ENCODE peak calls at places on chromosomes 11 and 22, in four cellular contexts. G is lower leg skin, N is A549, T is HCT116. Z is an unnamed sample.

GRCh38 chr11:75827562-75827961 is 12.6 kb downstream of the UVRAG start:
- DNase-seq in G (no peak), N (no peak), T (no peak), Z (no peak)

GRCh38 chr11:125123947-125124633 is 12.7 kb upstream of the TMEM218 start:
- DNase-seq in G (peak), N (peak), T (peak), Z (peak)

GRCh38 chr11:103035656-103036434 is 56.1 kb downstream of the DCUN1D5 start:
- DNase-seq in G (peak), N (peak), T (peak), Z (peak)

GRCh38 chr22:17171313-17172171 is 12.5 kb upstream of the HDHD5 start:
- DNase-seq in G (peak), N (peak), T (peak), Z (peak)

GRCh38 chr11:127035812-127036211 is 35.2 kb upstream of the KIRREL3 start:
- DNase-seq in G (no peak), N (no peak), T (no peak), Z (no peak)

GRCh38 chr22:25051983-25052710 is 99.6 kb downstream of the KIAA1671 start:
- DNase-seq in G (no peak), N (no peak), T (no peak), Z (no peak)

GRCh38 chr11:85845052-85845631 is 10.0 kb upstream of the CCDC83 start:
- DNase-seq in G (no peak), N (no peak), T (no peak), Z (no peak)

GRCh38 chr11:101436511-101437142 is 147.2 kb downstream of the TRPC6 start:
- DNase-seq in G (no peak), N (peak), T (peak), Z (no peak)

GRCh38 chr11:82865841-82866240 is 34.4 kb downstream of the PRCP start:
- DNase-seq in G (no peak), N (no peak), T (no peak), Z (peak)

GRCh38 chr11:94151903-94152677 is 23.4 kb downstream of the PANX1 start:
- DNase-seq in G (peak), N (peak), T (peak), Z (no peak)

GRCh38 chr11:1574256-1575242 is 2.5 kb upstream of the DUSP8 start:
- DNase-seq in G (no peak), N (peak), T (no peak), Z (peak)

GRCh38 chr11:113204280-113204679 is 110.1 kb upstream of the TTC12 start:
- DNase-seq in G (no peak), N (no peak), T (no peak), Z (no peak)

GRCh38 chr11:65611028-65611757 is 2.8 kb downstream of the MAP3K11 start:
- DNase-seq in G (peak), N (no peak), T (no peak), Z (no peak)

GRCh38 chr11:65611758-65612603 is 2.0 kb downstream of the MAP3K11 start:
- DNase-seq in G (no peak), N (no peak), T (no peak), Z (no peak)

GRCh38 chr11:65607614-65608426 is 6.2 kb downstream of the MAP3K11 start:
- DNase-seq in G (no peak), N (no peak), T (no peak), Z (no peak)

GRCh38 chr11:65609236-65609635 is 4.8 kb downstream of the MAP3K11 start:
- DNase-seq in G (no peak), N (no peak), T (no peak), Z (no peak)

DNA sequence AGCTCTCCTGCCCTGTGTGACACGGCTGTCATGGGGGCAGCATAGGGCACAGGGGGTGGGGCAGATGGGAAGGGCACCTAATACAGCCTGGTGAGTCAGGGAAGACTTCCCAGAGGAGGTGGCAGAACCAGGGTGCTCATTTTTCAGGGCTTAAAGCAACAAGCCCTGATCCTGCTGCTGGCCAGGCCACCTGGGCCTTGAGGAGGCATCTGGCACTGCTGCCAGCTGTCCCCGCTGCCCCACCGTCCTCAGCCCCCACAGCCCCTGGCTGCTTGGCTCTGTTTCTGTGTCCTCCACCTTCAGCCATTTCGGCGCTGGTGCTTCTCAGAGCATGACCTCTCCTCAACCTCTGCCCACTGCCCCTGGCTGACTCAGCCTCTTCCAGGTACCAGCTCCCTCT is 4.3 kb downstream of the MAP3K11 start:
- DNase-seq in G (no peak), N (no peak), T (no peak), Z (no peak)
- TF ChIP-seq POLR2A in G (no peak), N (no peak), T (no peak), Z (no peak)

GRCh38 chr11:66363187-66363601 is 8.4 kb downstream of the SLC29A2 start:
- DNase-seq in G (no peak), N (no peak), T (no peak), Z (no peak)
- TF ChIP-seq POLR2A in G (no peak), N (no peak), T (no peak), Z (no peak)

DNA sequence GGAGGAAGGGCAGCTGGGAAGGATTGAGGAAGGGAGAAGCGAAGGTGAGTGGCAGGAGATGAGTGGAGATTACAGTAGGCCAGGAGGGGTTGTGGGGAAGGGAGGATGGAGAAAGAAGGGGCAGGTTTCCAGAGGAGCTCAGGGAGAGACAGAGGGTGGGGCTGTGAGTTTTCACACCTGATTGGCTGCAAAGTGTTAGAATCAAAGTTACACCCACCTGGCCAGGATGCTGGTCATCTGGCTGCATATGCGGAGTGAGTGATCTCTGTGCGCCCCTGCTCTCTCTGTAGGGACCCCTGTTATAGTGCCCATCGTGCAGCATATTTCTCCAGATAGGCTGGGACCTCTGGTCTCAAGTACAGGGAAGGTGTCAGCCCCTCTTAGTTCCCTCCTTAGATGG is 18.3 kb downstream of the AMPD3 start:
- DNase-seq in G (no peak), N (no peak), T (no peak), Z (no peak)
- TF ChIP-seq POLR2A in G (no peak), N (no peak), T (no peak), Z (no peak)

GRCh38 chr22:36302439-36303114 is 49.6 kb downstream of the APOL1 start:
- DNase-seq in G (no peak), N (no peak), T (no peak), Z (no peak)
- TF ChIP-seq POLR2A in G (no peak), N (no peak), T (no peak), Z (no peak)

GRCh38 chr11:123521930-123522329 is 91.9 kb downstream of the GRAMD1B start:
- DNase-seq in G (no peak), N (no peak), T (no peak), Z (no peak)
- TF ChIP-seq POLR2A in G (no peak), N (no peak), T (no peak), Z (no peak)

DNA sequence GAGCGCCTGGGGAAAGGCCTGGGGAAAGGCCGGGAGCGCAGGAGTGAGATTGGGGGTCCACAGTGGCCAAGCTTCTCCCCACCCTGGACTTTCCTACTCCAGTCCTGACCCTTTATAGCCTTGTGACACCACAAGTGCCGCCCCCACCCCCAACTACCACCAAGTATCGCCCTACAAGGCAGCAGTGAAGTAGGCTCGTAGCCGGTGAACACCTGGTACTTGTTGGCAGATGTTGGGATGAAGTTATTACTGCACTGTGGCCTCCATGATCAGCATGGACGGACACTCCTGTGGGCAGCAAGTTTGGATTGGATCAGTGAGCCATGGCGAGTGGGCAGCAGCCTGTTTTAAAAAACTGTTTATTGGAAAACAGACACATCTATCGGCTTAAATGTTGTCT is 45.0 kb downstream of the EIF3F start:
- DNase-seq in G (no peak), N (no peak), T (no peak), Z (no peak)
- TF ChIP-seq POLR2A in G (no peak), N (no peak), T (no peak), Z (no peak)

GRCh38 chr11:64241430-64242153 is 697 bp downstream of the FKBP2 start:
- DNase-seq in G (peak), N (peak), T (peak), Z (peak)
- TF ChIP-seq POLR2A in G (no peak), N (peak), T (peak), Z (peak)

DNA sequence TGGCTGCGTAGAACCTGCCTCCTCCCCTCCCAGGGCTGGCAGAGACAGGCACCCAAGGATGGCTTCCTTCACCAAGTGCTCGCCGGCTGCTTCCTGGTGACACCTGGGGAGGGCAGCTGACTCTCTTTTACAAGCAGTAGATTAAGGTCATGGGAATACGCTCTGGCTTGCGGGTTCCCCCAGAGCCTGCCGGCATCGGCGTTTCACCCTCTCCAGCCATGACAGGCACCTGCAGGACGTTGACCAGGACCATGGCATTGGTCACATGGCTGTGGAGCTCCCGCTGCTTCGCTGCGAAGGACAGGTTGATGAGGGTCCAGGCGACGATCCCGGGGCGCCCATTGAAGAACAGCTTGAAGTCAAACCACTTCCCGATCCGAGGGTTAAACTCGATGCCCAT is 9.5 kb downstream of the DHCR7 start:
- DNase-seq in G (no peak), N (no peak), T (no peak), Z (no peak)
- TF ChIP-seq POLR2A in G (no peak), N (no peak), T (no peak), Z (no peak)

DNA sequence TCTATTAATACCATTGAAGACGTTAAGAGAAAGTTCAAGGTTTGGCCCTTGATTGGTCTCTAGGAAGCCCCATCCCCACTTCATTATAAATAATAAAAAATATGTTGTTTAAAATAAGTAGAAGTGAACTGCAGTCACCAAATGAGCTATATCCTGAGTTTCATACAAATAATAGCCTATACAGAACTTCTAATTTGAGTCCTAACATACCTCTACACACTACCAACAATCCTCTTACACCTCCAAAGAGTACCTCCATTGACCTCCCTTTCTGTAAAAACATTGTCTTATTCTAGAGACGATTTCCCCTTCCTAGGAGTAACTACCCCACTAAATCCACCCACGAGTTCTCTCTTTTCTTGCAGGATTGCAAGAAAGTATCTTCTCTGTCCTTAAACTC is 7.2 kb upstream of the HBD start:
- DNase-seq in G (no peak), N (no peak), T (no peak), Z (no peak)
- TF ChIP-seq POLR2A in G (no peak), N (no peak), T (no peak), Z (no peak)

GRCh38 chr22:19035474-19036228 is 86.6 kb downstream of the DGCR2 start:
- DNase-seq in G (no peak), N (peak), T (no peak), Z (no peak)
- TF ChIP-seq POLR2A in G (no peak), N (no peak), T (no peak), Z (no peak)